ENCODE peak calls at places on chromosome 3, in nine cellular contexts. Q, R, P, Z, G, J, B, I and C are unnamed samples.

GRCh38 chr3:125032100-125032643 is 23.6 kb downstream of the HEG1 start:
- DNase-seq in P (no peak), J (no peak), B (no peak), R (peak; percentile 67), Z (no peak), I (no peak), Q (no peak), G (no peak), C (peak; percentile 88)

GRCh38 chr3:156181509-156181908 is 61.1 kb downstream of the KCNAB1 start:
- DNase-seq in G (no peak), Q (no peak), J (no peak), I (no peak), R (peak; percentile 44), P (no peak), B (no peak), Z (peak; percentile 72), C (no peak)

GRCh38 chr3:64518950-64519349 is 168.8 kb downstream of the ADAMTS9 start:
- DNase-seq in P (no peak), Q (no peak), B (no peak), G (no peak), I (no peak), Z (no peak), R (peak; percentile 57), J (no peak), C (no peak)

GRCh38 chr3:188294823-188295487 is 141.0 kb downstream of the LPP start:
- DNase-seq in Q (no peak), I (no peak), G (peak; percentile 63), B (no peak), J (no peak), P (no peak), Z (peak; percentile 94), R (peak; percentile 90), C (peak; percentile 63)

GRCh38 chr3:181454451-181455027 is 257.2 kb upstream of the SOX2 start:
- DNase-seq in Q (no peak), I (no peak), R (no peak), G (no peak), J (no peak), Z (no peak), B (peak; percentile 23), P (no peak), C (peak; percentile 9)

GRCh38 chr3:196979545-196979944 is 10.9 kb upstream of the PIGZ start:
- DNase-seq in P (peak; percentile 52), J (no peak), G (no peak), I (no peak), B (no peak), R (peak; percentile 89), Z (no peak), Q (peak; percentile 66), C (no peak)

GRCh38 chr3:48599509-48600285 is 4.6 kb upstream of the COL7A1 start:
- DNase-seq in Z (no peak), P (no peak), J (no peak), B (no peak), R (no peak), Q (no peak), I (no peak), G (no peak), C (no peak)

GRCh38 chr3:46496745-46497555 is 826 bp upstream of the RTP3 start:
- DNase-seq in P (peak; percentile 76), B (peak; percentile 38), I (no peak), J (no peak), R (peak; percentile 21), G (no peak), Z (peak; percentile 45), Q (no peak), C (peak; percentile 8)

GRCh38 chr3:85342915-85343314 is 384.1 kb downstream of the CADM2 start:
- DNase-seq in Q (no peak), Z (peak; percentile 69), R (no peak), P (peak; percentile 16), B (peak; percentile 56), J (no peak), G (no peak), I (no peak), C (peak; percentile 68)

GRCh38 chr3:149512073-149512782 is 37.7 kb downstream of the TM4SF4 start:
- DNase-seq in J (peak; percentile 76), Q (peak; percentile 81), G (peak; percentile 73), Z (peak; percentile 84), B (peak; percentile 85), R (peak; percentile 75), P (peak; percentile 53), I (no peak), C (peak; percentile 70)

DNA sequence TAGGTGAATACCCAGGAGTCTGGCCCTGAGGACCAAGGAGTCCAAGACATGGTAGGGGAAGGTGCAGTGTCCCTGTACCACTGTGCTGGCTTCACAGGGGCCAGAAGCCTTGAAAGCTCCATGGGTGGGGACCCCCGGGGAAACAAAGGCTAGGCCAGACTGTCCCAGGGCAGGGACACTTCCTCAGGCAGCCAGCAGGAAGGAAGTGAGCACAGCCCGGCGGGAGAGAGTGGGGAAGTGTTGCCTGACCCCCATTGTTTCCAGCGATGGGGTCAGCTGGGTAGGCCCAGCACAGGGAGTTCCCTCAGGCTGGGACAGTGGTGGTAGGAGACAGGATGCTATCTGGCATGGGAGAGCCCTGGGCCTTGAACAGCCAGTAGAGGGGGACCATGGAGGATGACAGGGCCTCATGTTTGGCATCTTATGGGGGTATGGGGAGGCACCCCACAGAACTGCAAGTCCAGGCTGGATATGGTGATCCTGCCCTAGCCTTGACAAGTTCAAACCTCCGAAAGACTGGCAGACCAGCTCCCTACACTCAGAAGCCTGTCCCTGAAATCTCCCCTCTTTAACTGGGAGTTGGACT is 1.2 kb upstream of the HYAL2 start:
- DNase-seq in G (no peak), J (peak; percentile 79), R (no peak), I (no peak), Z (no peak), Q (no peak), P (no peak), B (no peak), C (no peak)
- H3K4me1 ChIP-seq in G (peaks cover 16% of the 10 kb centered on the region), J (peaks cover 63% of the 10 kb centered on the region), R (peaks cover 31% of the 10 kb centered on the region), I (peaks cover 78% of the 10 kb centered on the region), Z (peaks cover 29% of the 10 kb centered on the region), Q (peaks cover 86% of the 10 kb centered on the region), P (peaks cover 60% of the 10 kb centered on the region), B (peaks cover 37% of the 10 kb centered on the region), C (peaks cover 3% of the 10 kb centered on the region)

GRCh38 chr3:159988617-159989251 is at the start of gene IL12A:
- DNase-seq in G (peak; percentile 79), P (peak; percentile 76), J (peak; percentile 82), R (peak; percentile 80), B (peak; percentile 88), Q (peak; percentile 71), Z (peak; percentile 88), I (peak; percentile 87), C (peak; percentile 75)

GRCh38 chr3:159991591-159991990 is 3.0 kb downstream of the IL12A start:
- DNase-seq in B (no peak), P (no peak), I (no peak), R (no peak), J (no peak), Z (no peak), Q (no peak), G (no peak), C (no peak)

GRCh38 chr3:159992601-159993000 is 4.0 kb downstream of the IL12A start:
- DNase-seq in P (no peak), I (no peak), R (no peak), Z (no peak), B (no peak), J (no peak), Q (no peak), G (peak; percentile 27), C (no peak)

GRCh38 chr3:159987291-159987711 is 1.3 kb upstream of the IL12A start:
- DNase-seq in B (peak; percentile 48), R (peak; percentile 26), Z (peak; percentile 60), Q (no peak), J (no peak), G (no peak), P (no peak), I (no peak), C (no peak)

GRCh38 chr3:159989973-159990846 is 1.6 kb downstream of the IL12A start:
- DNase-seq in J (no peak), Z (no peak), P (no peak), Q (no peak), B (no peak), I (no peak), R (no peak), G (no peak), C (no peak)
- TF ChIP-seq CTCF in J (no peak), Z (no peak), P (no peak), Q (no peak), B (no peak), I (no peak), R (peak; percentile 8), G (no peak), C (no peak)

DNA sequence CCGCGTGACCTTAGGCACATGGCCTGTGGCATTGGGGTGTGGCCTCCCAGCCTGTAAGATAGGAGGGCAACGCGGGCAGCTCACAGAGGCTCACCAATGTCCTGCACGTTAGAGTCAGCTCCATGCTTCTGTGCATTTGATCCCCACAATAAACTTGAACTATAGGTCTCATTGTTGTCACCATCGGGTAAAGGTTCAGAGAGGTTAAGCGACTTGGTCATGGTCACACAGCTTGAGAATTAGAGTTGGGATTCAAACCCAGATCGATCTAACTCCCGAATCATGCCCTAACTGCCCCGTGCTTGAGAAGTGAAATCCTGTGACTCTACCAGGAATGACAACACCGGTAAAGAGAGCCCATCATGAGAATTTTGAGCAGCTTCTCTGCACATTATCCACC is 148.0 kb upstream of the SLC6A11 start:
- DNase-seq in Q (no peak), B (no peak), J (no peak), P (no peak), Z (no peak), I (no peak), G (no peak), R (no peak), C (no peak)
- H3K27me3 ChIP-seq in Q (no peaks in the 10 kb centered on the region), B (no peaks in the 10 kb centered on the region), J (no peaks in the 10 kb centered on the region), P (peaks cover 4% of the 10 kb centered on the region), Z (peaks cover 99% of the 10 kb centered on the region), I (peaks cover 25% of the 10 kb centered on the region), G (peaks cover 96% of the 10 kb centered on the region), R (peaks cover 10% of the 10 kb centered on the region), C (peaks cover 34% of the 10 kb centered on the region)

GRCh38 chr3:69081583-69082262 is 1.6 kb upstream of the UBA3 start:
- DNase-seq in B (no peak), Z (peak; percentile 32), R (no peak), G (no peak), Q (no peak), J (no peak), P (peak; percentile 40), I (no peak), C (peak; percentile 9)

GRCh38 chr3:69084668-69085542 is at the start of gene ARL6IP5:
- DNase-seq in Z (peak; percentile 74), B (peak; percentile 93), P (peak; percentile 91), J (peak; percentile 97), I (peak; percentile 99), R (peak; percentile 96), G (peak; percentile 81), Q (peak; percentile 92), C (peak; percentile 88)

GRCh38 chr3:69084326-69084667 is 440 bp upstream of the ARL6IP5 start:
- DNase-seq in I (no peak), J (no peak), G (no peak), B (no peak), R (peak; percentile 79), P (peak; percentile 24), Q (no peak), Z (peak; percentile 55), C (peak; percentile 3)

GRCh38 chr3:69080233-69080644 is at the start of gene UBA3:
- DNase-seq in J (peak; percentile 95), B (peak; percentile 95), Q (peak; percentile 88), P (peak; percentile 89), I (peak; percentile 96), R (peak; percentile 90), Z (peak; percentile 66), G (peak; percentile 73), C (peak; percentile 84)

DNA sequence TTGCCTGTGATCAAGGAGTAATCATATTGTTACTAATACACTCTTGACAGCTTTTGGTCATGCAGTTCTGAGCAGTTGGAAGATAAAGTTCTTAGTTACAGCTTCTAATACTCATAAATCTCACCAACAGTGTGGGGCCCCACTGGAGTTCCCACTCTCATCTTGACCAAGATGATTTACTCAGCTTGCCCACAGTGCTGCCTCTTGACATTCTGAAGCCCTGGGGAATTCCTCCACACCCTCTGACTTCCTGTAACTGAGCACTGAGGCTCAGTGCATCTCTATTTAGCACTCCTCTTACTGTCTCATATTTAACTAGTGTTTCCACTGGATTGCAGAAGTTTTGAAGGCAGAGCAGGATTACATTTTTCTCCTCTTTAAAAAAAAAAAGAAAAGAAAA is 1.9 kb upstream of the ARL6IP5 start:
- DNase-seq in B (no peak), I (no peak), G (no peak), Q (no peak), R (peak; percentile 76), J (no peak), P (peak; percentile 17), Z (no peak), C (peak; percentile 53)
- H3K4me1 ChIP-seq in B (peaks cover 18% of the 10 kb centered on the region), I (peaks cover 79% of the 10 kb centered on the region), G (peaks cover 71% of the 10 kb centered on the region), Q (peaks cover 78% of the 10 kb centered on the region), R (peaks cover 53% of the 10 kb centered on the region), J (peaks cover 51% of the 10 kb centered on the region), P (peaks cover 9% of the 10 kb centered on the region), Z (peaks cover 38% of the 10 kb centered on the region), C (peaks cover 27% of the 10 kb centered on the region)